ENCODE peak calls at places on chromosomes 1 and 21, in four cellular contexts. G, I, U and B are unnamed samples. For H3K4me1, the result is how much of the 10 kb centered on the place peaks cover.

GRCh38 chr1:48017716-48018115 is 20.5 kb upstream of the TRABD2B start:
- DNase-seq in U (no peak), G (no peak), I (no peak), B (peak)

GRCh38 chr1:29682171-29682917 is 446.0 kb downstream of the PTPRU start:
- DNase-seq in I (no peak), U (no peak), G (no peak), B (peak)

GRCh38 chr1:112359961-112360767 is 35.9 kb upstream of the CTTNBP2NL start:
- DNase-seq in G (peak), U (no peak), I (no peak), B (peak)

GRCh38 chr1:25879675-25880074 is 4.2 kb upstream of the PAQR7 start:
- DNase-seq in I (no peak), U (no peak), G (peak), B (no peak)

GRCh38 chr21:35573472-35574389 is 486.6 kb downstream of the SETD4 start:
- DNase-seq in U (no peak), G (no peak), I (no peak), B (no peak)

GRCh38 chr1:27855085-27855484 is 17.3 kb upstream of the THEMIS2 start:
- DNase-seq in U (no peak), I (no peak), G (no peak), B (no peak)

GRCh38 chr1:150550222-150551048 is 1.2 kb downstream of the ADAMTSL4 start:
- DNase-seq in U (no peak), I (no peak), G (no peak), B (peak)

GRCh38 chr1:224377676-224378006 is 21.0 kb downstream of the CNIH4 start:
- DNase-seq in G (no peak), I (no peak), U (no peak), B (no peak)

GRCh38 chr1:181149326-181150000 is 61.0 kb downstream of the IER5 start:
- DNase-seq in I (no peak), G (peak), U (no peak), B (no peak)

GRCh38 chr1:116667577-116668105 is at the start of gene IGSF3:
- DNase-seq in U (peak), I (no peak), G (peak), B (peak)

GRCh38 chr21:32203877-32204480 is 74.9 kb downstream of the MIS18A start:
- DNase-seq in I (no peak), U (no peak), G (no peak), B (no peak)
- TF ChIP-seq CTCF in I (no peak), U (no peak), G (no peak), B (no peak)

DNA sequence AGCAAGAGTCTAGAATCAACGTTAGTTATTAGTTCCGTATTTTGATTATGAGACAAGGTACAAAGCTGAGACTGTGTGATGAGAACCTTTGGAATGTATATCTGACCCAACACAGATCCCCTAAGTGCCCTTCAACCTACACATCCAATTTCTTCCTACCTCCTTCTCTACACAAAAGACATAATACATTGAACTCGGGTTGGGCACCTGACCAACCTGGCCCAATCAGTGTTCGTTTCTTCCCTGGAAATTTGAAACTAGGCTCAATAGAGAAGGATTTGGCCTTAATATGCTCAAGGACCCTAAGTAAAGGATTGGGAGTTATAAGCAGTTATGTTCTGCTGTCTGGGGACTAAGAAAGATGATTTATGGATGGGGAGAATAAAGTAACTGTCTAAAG is 12.1 kb downstream of the ITSN1 start:
- DNase-seq in U (no peak), I (no peak), G (no peak), B (peak)
- H3K27ac ChIP-seq in U (no peak), I (no peak), G (no peak), B (no peak)

DNA sequence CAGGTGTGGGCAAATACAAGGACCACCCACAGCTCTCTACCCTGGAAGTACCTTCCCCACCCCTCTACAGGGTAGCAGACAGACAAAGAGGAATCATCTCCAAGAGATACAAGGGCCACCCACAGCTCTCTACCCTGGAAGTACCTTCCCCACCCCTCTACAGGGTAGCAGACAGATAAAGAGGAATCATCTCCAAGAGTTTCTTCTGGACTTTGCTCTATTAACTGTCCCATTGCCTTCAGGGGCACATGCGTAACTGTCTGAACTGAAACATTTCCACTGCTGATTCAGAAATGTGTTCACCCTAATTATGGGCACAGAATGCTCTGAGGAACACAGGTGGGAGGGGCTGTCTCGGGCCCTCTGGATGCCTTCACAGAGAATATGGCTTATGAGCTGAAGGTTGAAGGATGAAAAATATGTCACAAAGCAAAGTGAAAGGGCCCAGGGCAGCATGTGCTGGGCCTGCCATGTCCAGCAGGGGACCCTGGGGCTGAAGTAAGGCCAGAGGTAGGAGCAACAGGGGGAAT is 43.9 kb downstream of the ZNF281 start:
- DNase-seq in U (no peak), G (no peak), I (no peak), B (peak)
- H3K4me1 ChIP-seq in U (under half), G (under half), I (under half), B (under half)

DNA sequence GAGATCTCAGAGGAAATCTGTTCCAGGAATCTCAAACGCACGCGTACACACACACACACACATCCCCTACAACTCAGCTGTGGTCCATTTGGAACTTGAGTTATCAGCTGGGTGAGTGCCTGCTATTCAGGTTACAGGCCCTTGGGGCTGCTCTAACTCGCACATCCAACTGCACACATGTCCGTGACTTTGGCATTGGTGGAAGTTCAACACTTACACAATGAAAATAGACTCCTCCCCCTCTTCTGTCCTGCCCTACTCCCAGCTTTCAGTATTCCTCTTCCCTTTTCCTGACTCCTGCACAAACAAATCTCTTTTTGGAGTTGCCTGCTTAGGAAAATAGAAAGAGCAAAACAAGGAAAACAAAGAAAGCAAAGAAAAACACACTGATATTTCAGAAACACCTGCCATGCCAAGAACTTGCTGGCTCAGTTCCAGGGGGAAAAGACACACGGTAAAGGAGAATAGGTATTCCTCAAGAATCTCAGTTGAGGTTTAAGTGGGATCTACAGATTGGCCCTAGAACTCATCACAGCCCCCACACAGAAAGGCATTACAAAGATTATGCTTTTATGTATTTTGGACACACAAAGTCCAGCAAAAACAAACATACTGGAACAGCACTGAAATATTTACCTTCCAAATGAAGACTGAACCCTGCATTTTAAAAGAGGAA is 140.8 kb downstream of the TGFBR3 start:
- DNase-seq in I (no peak), G (no peak), U (no peak), B (no peak)
- TF ChIP-seq CTCF in I (no peak), G (no peak), U (no peak), B (no peak)

GRCh38 chr1:17011439-17012307 is at the start of gene ATP13A2:
- DNase-seq in G (peak), I (peak), U (peak), B (peak)
- H3K27ac ChIP-seq in G (peak), I (no peak), U (no peak), B (no peak)